ENCODE peak calls at places on chromosomes 2 and 18, in ten cellular contexts. J, A, K, M, Y, F, C, T, L and O are unnamed samples.

GRCh38 chr2:44010266-44010665 is 14.5 kb upstream of the LRPPRC start:
- DNase-seq in J (peak; percentile 43), A (no peak), K (no peak), M (no peak), Y (no peak), F (no peak), C (no peak), T (no peak), L (no peak), O (no peak)

GRCh38 chr18:76618721-76619120 is 123.7 kb upstream of the ZNF516 start:
- DNase-seq in J (no peak), A (no peak), K (no peak), M (no peak), Y (no peak), F (no peak), C (no peak), T (no peak), L (no peak), O (no peak)

GRCh38 chr2:28613616-28614501 is 118.0 kb downstream of the PLB1 start:
- DNase-seq in J (no peak), A (peak; percentile 62), K (no peak), M (no peak), Y (no peak), F (no peak), C (peak; percentile 75), T (no peak), L (no peak), O (no peak)

GRCh38 chr18:28541276-28541930 is 364.5 kb upstream of the CDH2 start:
- DNase-seq in J (no peak), A (no peak), K (peak; percentile 16), M (no peak), Y (peak; percentile 6), F (no peak), C (no peak), T (no peak), L (no peak), O (no peak)

GRCh38 chr2:160224060-160224459 is 24.0 kb upstream of the ITGB6 start:
- DNase-seq in J (peak; percentile 4), A (peak; percentile 58), K (no peak), M (no peak), Y (peak; percentile 88), F (no peak), C (no peak), T (no peak), L (peak; percentile 81), O (peak; percentile 89)

GRCh38 chr2:73107211-73107926 is 5.4 kb downstream of the RAB11FIP5 start:
- DNase-seq in J (no peak), A (no peak), K (no peak), M (no peak), Y (no peak), F (no peak), C (no peak), T (no peak), L (no peak), O (no peak)

GRCh38 chr18:43420950-43421349 is 143.7 kb upstream of the SYT4 start:
- DNase-seq in J (no peak), A (no peak), K (no peak), M (peak; percentile 63), Y (no peak), F (no peak), C (no peak), T (no peak), L (no peak), O (no peak)

GRCh38 chr2:110852541-110853263 is 120.3 kb downstream of the ACOXL start:
- DNase-seq in J (no peak), A (peak; percentile 55), K (no peak), M (no peak), Y (no peak), F (no peak), C (no peak), T (no peak), L (no peak), O (no peak)

GRCh38 chr2:159903404-159904126 is 105.6 kb upstream of the CD302 start:
- DNase-seq in J (no peak), A (peak; percentile 84), K (no peak), M (no peak), Y (peak; percentile 19), F (no peak), C (peak; percentile 42), T (no peak), L (no peak), O (no peak)

GRCh38 chr2:207149253-207150213 is 16.2 kb downstream of the KLF7 start:
- DNase-seq in J (no peak), A (peak; percentile 50), K (no peak), M (no peak), Y (peak; percentile 66), F (no peak), C (no peak), T (no peak), L (no peak), O (no peak)

GRCh38 chr18:51051105-51051712 is 21.2 kb downstream of the SMAD4 start:
- DNase-seq in J (peak; percentile 4), A (no peak), K (no peak), M (peak; percentile 90), Y (peak; percentile 66), F (no peak), C (no peak), T (peak; percentile 26), L (peak; percentile 20), O (no peak)

GRCh38 chr2:221969087-221969829 is 329.5 kb downstream of the PAX3 start:
- DNase-seq in J (peak; percentile 28), A (no peak), K (no peak), M (peak; percentile 65), Y (peak; percentile 50), F (no peak), C (peak; percentile 15), T (no peak), L (peak; percentile 7), O (no peak)

GRCh38 chr2:119367472-119368099 is 809 bp downstream of the DBI start:
- DNase-seq in J (no peak), A (peak; percentile 42), K (peak; percentile 72), M (peak; percentile 80), Y (peak; percentile 19), F (no peak), C (no peak), T (peak; percentile 51), L (no peak), O (no peak)

GRCh38 chr2:96386470-96386869 is 50.9 kb downstream of the NCAPH start:
- DNase-seq in J (no peak), A (no peak), K (no peak), M (peak; percentile 16), Y (no peak), F (no peak), C (no peak), T (no peak), L (no peak), O (no peak)

GRCh38 chr2:169131587-169132512 is 62.5 kb downstream of the DHRS9 start:
- DNase-seq in J (no peak), A (no peak), K (peak; percentile 11), M (peak; percentile 51), Y (peak; percentile 78), F (no peak), C (no peak), T (no peak), L (peak; percentile 15), O (no peak)

GRCh38 chr2:167381349-167381748 is 493.1 kb downstream of the XIRP2 start:
- DNase-seq in J (no peak), A (no peak), K (no peak), M (peak; percentile 66), Y (no peak), F (no peak), C (no peak), T (no peak), L (no peak), O (no peak)

GRCh38 chr2:16476168-16476567 is 189.5 kb downstream of the CYRIA start:
- DNase-seq in J (no peak), A (no peak), K (no peak), M (no peak), Y (no peak), F (no peak), C (no peak), T (no peak), L (no peak), O (no peak)

GRCh38 chr2:79887747-79888374 is 375.0 kb downstream of the CTNNA2 start:
- DNase-seq in J (peak; percentile 5), A (peak; percentile 5), K (peak; percentile 23), M (peak; percentile 82), Y (peak; percentile 71), F (no peak), C (peak; percentile 32), T (peak; percentile 30), L (peak; percentile 25), O (peak; percentile 6)

GRCh38 chr18:8609711-8610441 is 639 bp downstream of the RAB12 start:
- DNase-seq in J (no peak), A (peak; percentile 21), K (no peak), M (no peak), Y (peak; percentile 17), F (no peak), C (peak; percentile 11), T (no peak), L (no peak), O (no peak)

GRCh38 chr2:47301277-47301618 is 101.7 kb upstream of the MSH2 start:
- DNase-seq in J (no peak), A (no peak), K (no peak), M (no peak), Y (no peak), F (no peak), C (no peak), T (no peak), L (no peak), O (no peak)